ENCODE peak calls at places on chromosomes 11 and 22, in four cellular contexts. I, V, B and N are unnamed samples.

GRCh38 chr11:130897262-130898182 is 18.8 kb downstream of the SNX19 start:
- DNase-seq in V (peak; percentile 67), I (no peak), B (peak; percentile 93), N (no peak)

GRCh38 chr11:15727125-15727524 is 612.4 kb downstream of the INSC start:
- DNase-seq in B (no peak), I (no peak), V (no peak), N (no peak)

GRCh38 chr22:47724751-47725150 is 962.3 kb downstream of the TBC1D22A start:
- DNase-seq in V (no peak), I (no peak), B (no peak), N (no peak)

GRCh38 chr11:35210886-35211546 is 72.0 kb downstream of the CD44 start:
- DNase-seq in B (no peak), I (peak; percentile 21), V (no peak), N (no peak)

GRCh38 chr22:29739346-29739875 is 19.6 kb downstream of the CABP7 start:
- DNase-seq in B (no peak), V (no peak), I (no peak), N (no peak)

GRCh38 chr11:62034045-62034355 is 66.6 kb upstream of the FTH1 start:
- DNase-seq in B (no peak), I (no peak), V (no peak), N (no peak)

GRCh38 chr11:132427611-132428010 is 1057.2 kb downstream of the NTM start:
- DNase-seq in V (no peak), B (no peak), I (no peak), N (no peak)

GRCh38 chr22:42385691-42386090 is 46.5 kb downstream of the NFAM1 start:
- DNase-seq in B (no peak), V (no peak), I (no peak), N (no peak)

GRCh38 chr11:64996710-64997380 is at the start of gene BATF2:
- DNase-seq in V (peak; percentile 89), B (peak; percentile 41), I (peak; percentile 88), N (peak; percentile 65)

GRCh38 chr11:105144887-105145286 is 5.3 kb upstream of the CARD18 start:
- DNase-seq in I (no peak), B (peak; percentile 24), V (no peak), N (no peak)

GRCh38 chr11:1288426-1289151 is 20.8 kb downstream of the TOLLIP start:
- DNase-seq in I (no peak), V (no peak), B (no peak), N (no peak)

DNA sequence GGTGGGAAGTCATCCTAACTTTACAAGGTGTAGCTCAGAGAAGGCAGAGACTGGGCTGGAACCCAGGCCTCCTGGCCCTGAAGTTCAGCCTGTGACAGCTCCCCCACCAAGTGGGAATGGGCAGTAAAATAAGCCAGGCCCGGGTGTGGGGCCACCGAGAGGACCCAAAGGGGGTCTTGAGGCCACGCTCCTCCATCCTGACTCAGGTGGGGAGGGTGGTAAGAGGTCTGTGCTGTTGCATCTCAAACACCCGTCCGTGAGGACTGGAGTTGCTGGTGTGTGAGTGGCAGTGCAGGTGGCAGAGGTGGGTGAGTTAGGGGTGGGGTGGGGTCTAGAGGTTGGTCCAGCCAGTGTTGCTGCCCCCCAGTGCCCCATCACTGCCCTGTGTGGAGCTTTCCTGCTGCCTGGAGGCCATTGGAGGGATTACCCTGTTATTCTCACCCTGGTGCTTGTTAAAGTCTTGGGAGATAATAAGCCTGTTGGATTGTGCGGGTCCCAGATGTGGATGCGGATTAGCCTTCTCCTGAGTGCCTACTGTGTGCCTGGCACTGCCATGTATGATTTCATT is 12.7 kb downstream of the SERPINH1 start:
- DNase-seq in B (no peak), I (no peak), V (no peak), N (no peak)
- TF ChIP-seq CTCF in B (peak; percentile 44), I (peak; percentile 1), V (no peak), N (no peak)

DNA sequence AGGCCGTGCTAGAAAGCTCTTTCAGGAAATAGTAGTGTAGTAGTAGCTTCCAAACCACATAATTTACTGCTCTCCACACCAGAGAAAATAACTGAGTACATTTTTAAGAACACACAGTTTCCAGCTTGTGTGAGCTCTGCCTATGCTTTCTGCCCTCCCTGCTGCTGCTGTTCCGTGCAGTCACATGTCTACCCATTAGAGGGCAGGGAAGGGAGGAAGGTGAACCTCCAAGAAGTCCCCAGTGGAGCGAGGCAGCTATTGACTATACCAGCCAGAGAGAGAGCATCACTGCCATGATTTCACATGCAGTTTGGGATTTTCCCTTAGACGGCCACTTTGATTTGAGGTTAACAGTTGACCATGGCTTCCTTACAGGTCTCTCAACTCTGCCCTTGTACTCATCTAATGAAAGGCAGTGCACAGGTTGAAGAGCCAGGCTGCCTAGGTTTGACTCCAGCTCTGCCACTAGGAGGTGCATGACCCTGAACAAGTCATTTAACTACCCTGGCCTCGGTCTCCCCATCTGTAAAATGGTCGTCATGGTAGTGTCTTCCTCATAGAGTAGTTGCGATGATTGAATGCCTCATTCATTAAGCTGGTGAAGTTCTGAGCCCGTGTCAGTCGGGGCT is 19.7 kb upstream of the CTTN start:
- DNase-seq in I (peak; percentile 27), B (no peak), V (no peak), N (no peak)
- TF ChIP-seq CTCF in I (no peak), B (no peak), V (no peak), N (no peak)

GRCh38 chr11:112584674-112585073 is 324.0 kb upstream of the PLET1 start:
- DNase-seq in B (no peak), I (peak; percentile 18), V (no peak), N (peak; percentile 18)
- TF ChIP-seq CTCF in B (no peak), I (peak; percentile 13), V (no peak), N (peak; percentile 14)

GRCh38 chr11:111047376-111047775 is 198.1 kb upstream of the POU2AF2 start:
- DNase-seq in V (no peak), I (no peak), B (no peak), N (peak; percentile 13)
- TF ChIP-seq CTCF in V (no peak), I (no peak), B (no peak), N (no peak)